ENCODE peak calls at places on chromosome 21, in eight cellular contexts. P, O, A, B, Y, M, S and G are unnamed samples.

GRCh38 chr21:35026617-35027557 is 22.2 kb downstream of the RUNX1 start:
- DNase-seq in S (no peak), A (peak), M (peak), B (peak), P (peak), Y (no peak), O (no peak), G (peak)

GRCh38 chr21:19870682-19871081 is 1127.5 kb upstream of the NCAM2 start:
- DNase-seq in Y (no peak), P (no peak), A (no peak), B (no peak), M (no peak), O (no peak), S (no peak), G (no peak)

GRCh38 chr21:16709866-16710550 is 802.8 kb upstream of the CXADR start:
- DNase-seq in S (no peak), A (peak), M (peak), P (no peak), O (no peak), Y (no peak), B (no peak), G (no peak)

GRCh38 chr21:35154788-35155187 is 105.7 kb upstream of the RUNX1 start:
- DNase-seq in B (no peak), Y (no peak), A (no peak), P (no peak), S (no peak), O (no peak), M (no peak), G (no peak)

GRCh38 chr21:25550352-25550751 is 56.9 kb downstream of the MRPL39 start:
- DNase-seq in S (peak), A (no peak), P (no peak), M (no peak), Y (no peak), B (no peak), O (no peak), G (no peak)

GRCh38 chr21:19340303-19340702 is 936.7 kb upstream of the TMPRSS15 start:
- DNase-seq in O (no peak), Y (no peak), P (no peak), A (no peak), B (no peak), S (no peak), M (no peak), G (no peak)

GRCh38 chr21:35559881-35560280 is 500.4 kb downstream of the SETD4 start:
- DNase-seq in M (no peak), B (no peak), O (no peak), P (no peak), Y (no peak), A (no peak), S (no peak), G (no peak)

GRCh38 chr21:15433091-15433490 is 296.7 kb upstream of the USP25 start:
- DNase-seq in M (no peak), B (no peak), O (no peak), A (no peak), P (no peak), S (no peak), Y (no peak), G (no peak)

GRCh38 chr21:35646606-35647005 is 413.7 kb downstream of the SETD4 start:
- DNase-seq in P (no peak), Y (no peak), O (no peak), M (no peak), S (peak), A (no peak), B (no peak), G (no peak)

GRCh38 chr21:40846057-40846456 is 901 bp downstream of the DSCAM start:
- DNase-seq in S (peak), O (no peak), M (no peak), A (no peak), Y (no peak), B (no peak), P (no peak), G (no peak)

GRCh38 chr21:35375115-35375514 is 326.0 kb upstream of the RUNX1 start:
- DNase-seq in S (no peak), B (no peak), M (no peak), P (no peak), A (peak), Y (no peak), O (no peak), G (no peak)

GRCh38 chr21:43304206-43304605 is 122.7 kb downstream of the SIK1 start:
- DNase-seq in Y (no peak), A (peak), S (no peak), M (no peak), B (no peak), P (no peak), O (no peak), G (no peak)

GRCh38 chr21:16086121-16086520 is 356.3 kb downstream of the USP25 start:
- DNase-seq in P (no peak), S (no peak), Y (no peak), A (no peak), M (no peak), B (no peak), O (no peak), G (no peak)

GRCh38 chr21:25496825-25497482 is 110.3 kb downstream of the MRPL39 start:
- DNase-seq in A (no peak), Y (no peak), M (no peak), S (no peak), P (no peak), B (no peak), O (no peak), G (no peak)

GRCh38 chr21:33993286-33994231 is 78.0 kb upstream of the ATP5PO start:
- DNase-seq in S (no peak), O (no peak), A (no peak), Y (no peak), P (no peak), M (no peak), B (no peak), G (no peak)

GRCh38 chr21:33994373-33994772 is 78.8 kb upstream of the ATP5PO start:
- DNase-seq in P (no peak), M (no peak), B (no peak), S (no peak), O (no peak), Y (no peak), A (no peak), G (no peak)

GRCh38 chr21:33998809-33999208 is 74.6 kb upstream of the MRPS6 start:
- DNase-seq in O (no peak), B (no peak), M (no peak), Y (no peak), A (no peak), P (no peak), S (no peak), G (no peak)

GRCh38 chr21:33998402-33998801 is 75.0 kb upstream of the MRPS6 start:
- DNase-seq in M (no peak), P (no peak), O (no peak), Y (no peak), B (no peak), S (no peak), A (no peak), G (no peak)

DNA sequence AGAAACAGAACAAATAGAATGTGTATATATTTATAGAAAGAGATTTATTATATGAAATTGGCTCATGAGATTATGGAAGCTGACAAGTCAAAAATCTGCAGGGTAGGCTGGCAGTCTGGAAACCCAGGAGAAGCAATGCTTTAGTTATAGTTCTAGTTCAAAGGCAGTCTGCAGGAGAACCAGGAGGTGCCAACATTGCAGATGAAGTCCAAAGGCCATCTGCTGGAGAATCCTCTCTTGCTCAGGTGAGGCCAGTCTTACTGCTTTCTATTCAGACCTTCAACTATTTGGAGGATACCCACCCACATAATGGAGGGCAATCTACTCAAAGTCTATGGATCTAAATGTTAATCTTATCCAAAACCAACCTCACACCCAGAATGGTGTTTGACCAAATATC is 75.9 kb upstream of the MRPS6 start:
- DNase-seq in Y (no peak), S (no peak), O (no peak), M (no peak), B (no peak), P (no peak), A (no peak), G (no peak)
- H3K27ac ChIP-seq in Y (no peak), S (no peak), O (no peak), M (no peak), B (no peak), P (no peak), A (no peak), G (no peak)

DNA sequence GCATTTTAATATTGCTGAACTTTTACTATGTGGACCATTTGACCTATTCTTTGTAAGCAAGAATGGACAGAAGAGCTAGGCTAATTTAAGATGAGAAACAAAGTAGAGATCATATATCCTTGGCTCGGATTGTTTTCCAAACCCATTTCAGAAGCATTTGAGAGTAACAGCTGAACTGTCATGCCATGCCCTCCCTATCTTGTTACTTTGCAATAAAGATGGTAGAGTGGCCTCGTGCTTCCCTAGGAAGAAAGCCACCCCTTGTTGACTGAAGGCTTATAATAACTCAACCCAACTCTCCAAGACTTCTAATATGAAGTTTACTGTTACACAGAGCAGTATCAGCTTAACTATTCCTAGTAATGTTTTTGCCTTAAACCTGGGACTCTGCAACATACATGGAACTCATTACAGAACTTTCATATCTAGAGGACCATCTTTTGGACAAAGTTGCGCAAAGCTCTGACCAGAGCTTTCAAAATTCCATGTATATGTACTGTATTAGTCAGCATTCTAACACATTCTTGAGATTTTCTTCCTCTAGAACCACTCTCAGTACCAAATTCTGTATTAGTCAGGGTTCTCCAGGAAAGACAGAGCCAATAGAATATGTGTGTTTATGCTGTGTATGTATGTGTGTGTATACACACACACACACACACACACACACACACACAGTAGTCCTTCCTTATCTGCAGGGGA is 68.7 kb downstream of the ADAMTS1 start:
- DNase-seq in S (no peak), P (no peak), Y (no peak), M (no peak), A (no peak), B (no peak), O (no peak), G (no peak)
- TF ChIP-seq EP300 in S (no peak), P (no peak), Y (no peak), M (no peak), A (no peak), B (no peak), O (no peak), G (no peak)

GRCh38 chr21:45132841-45133573 is 58.6 kb downstream of the ADARB1 start:
- DNase-seq in A (no peak), O (no peak), S (no peak), M (no peak), P (no peak), Y (no peak), B (no peak), G (no peak)
- TF ChIP-seq POLR2AphosphoS5 in A (no peak), O (no peak), S (peak), M (no peak), P (no peak), Y (no peak), B (no peak), G (no peak)

GRCh38 chr21:46550511-46550941 is 54.4 kb downstream of the S100B start:
- DNase-seq in O (no peak), B (peak), S (peak), Y (no peak), P (peak), A (peak), M (no peak), G (no peak)
- H3K27ac ChIP-seq in O (no peak), B (no peak), S (no peak), Y (no peak), P (peak), A (no peak), M (no peak), G (no peak)

DNA sequence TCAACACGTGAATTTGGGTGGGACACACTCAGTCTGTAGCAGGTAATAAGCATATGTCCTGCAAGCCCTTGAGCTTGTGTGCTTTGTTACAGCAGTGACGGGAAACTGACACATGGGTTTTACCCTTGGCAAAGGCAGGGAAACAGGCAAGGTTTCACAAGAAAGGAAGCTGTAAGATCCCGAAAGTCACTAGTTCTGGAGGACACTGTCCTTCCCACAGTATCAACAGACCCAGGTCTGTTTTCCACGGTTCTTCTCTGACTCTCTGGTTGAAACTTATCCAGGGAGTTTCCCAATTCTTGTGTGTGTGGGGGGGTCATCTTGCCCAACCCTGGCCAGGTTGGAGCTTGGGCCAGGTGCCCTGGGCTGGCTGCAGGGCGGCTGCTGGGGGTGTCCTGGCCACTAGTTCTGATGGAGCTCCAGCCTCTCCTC is 29.3 kb upstream of the ZBTB21 start:
- DNase-seq in O (no peak), Y (no peak), M (no peak), S (no peak), P (no peak), A (peak), B (no peak), G (no peak)
- TF ChIP-seq EP300 in O (no peak), Y (no peak), M (no peak), S (no peak), P (no peak), A (peak), B (no peak), G (peak)

DNA sequence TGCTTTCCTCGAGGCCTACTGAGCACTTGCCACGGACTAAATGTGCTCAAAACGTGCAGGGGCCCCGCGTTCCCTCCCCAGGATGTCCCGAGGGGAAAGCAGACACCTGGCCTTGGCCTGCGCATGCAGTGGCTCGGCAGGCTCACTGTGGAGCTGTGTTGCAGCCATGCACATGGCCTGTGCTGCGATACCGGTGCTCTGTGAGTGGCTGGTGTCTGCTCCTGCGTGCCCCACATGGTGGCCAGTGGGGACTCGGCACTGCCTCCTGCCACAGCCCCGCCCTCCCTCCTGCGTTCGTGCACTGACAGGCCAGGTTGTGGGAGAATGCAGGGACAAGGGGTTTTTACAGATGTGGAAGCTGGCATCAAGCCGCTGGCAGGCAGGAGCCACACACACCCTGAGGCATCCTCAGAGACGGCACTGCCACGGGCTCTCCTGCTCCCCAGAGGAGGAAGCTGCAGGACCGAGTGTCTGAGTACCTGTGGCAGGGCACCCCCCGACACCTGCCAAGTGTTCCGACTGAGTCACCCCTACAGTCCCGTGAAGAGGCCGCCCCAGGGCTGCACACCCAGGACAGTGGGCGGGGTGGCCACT is 16.9 kb upstream of the PTTG1IP start:
- DNase-seq in M (no peak), P (no peak), S (no peak), A (no peak), Y (no peak), B (no peak), O (no peak), G (no peak)
- TF ChIP-seq POLR2AphosphoS5 in M (no peak), P (no peak), S (no peak), A (no peak), Y (no peak), B (no peak), O (no peak), G (no peak)

GRCh38 chr21:41926068-41926806 is 27.6 kb downstream of the C2CD2 start:
- DNase-seq in A (peak), S (no peak), O (peak), B (no peak), M (peak), P (peak), Y (peak), G (no peak)
- H3K27ac ChIP-seq in A (peak), S (peak), O (peak), B (peak), M (peak), P (peak), Y (peak), G (peak)

GRCh38 chr21:36654796-36655325 is 44.1 kb upstream of the SIM2 start:
- DNase-seq in M (no peak), Y (no peak), B (no peak), S (no peak), A (no peak), P (no peak), O (no peak), G (no peak)

GRCh38 chr21:36654341-36654740 is 44.6 kb upstream of the SIM2 start:
- DNase-seq in A (no peak), B (no peak), O (no peak), S (no peak), Y (no peak), M (no peak), P (peak), G (no peak)

GRCh38 chr21:36657999-36658398 is 40.9 kb upstream of the SIM2 start:
- DNase-seq in S (no peak), A (no peak), P (no peak), Y (no peak), O (no peak), B (no peak), M (no peak), G (no peak)

GRCh38 chr21:36658926-36659325 is 40.0 kb upstream of the SIM2 start:
- DNase-seq in Y (no peak), M (no peak), S (no peak), B (no peak), P (no peak), A (no peak), O (no peak), G (no peak)

GRCh38 chr21:36656138-36656537 is 42.8 kb upstream of the SIM2 start:
- DNase-seq in M (no peak), B (no peak), A (no peak), S (no peak), Y (no peak), O (no peak), P (peak), G (no peak)
- TF ChIP-seq EP300 in M (no peak), B (no peak), A (no peak), S (no peak), Y (no peak), O (no peak), P (no peak), G (no peak)

GRCh38 chr21:28884976-28885852 is 107.5 kb downstream of the LTN1 start:
- DNase-seq in B (peak), S (peak), M (peak), Y (peak), P (peak), A (peak), O (peak), G (peak)
- TF ChIP-seq POLR2AphosphoS5 in B (peak), S (peak), M (peak), Y (peak), P (peak), A (peak), O (peak), G (peak)

DNA sequence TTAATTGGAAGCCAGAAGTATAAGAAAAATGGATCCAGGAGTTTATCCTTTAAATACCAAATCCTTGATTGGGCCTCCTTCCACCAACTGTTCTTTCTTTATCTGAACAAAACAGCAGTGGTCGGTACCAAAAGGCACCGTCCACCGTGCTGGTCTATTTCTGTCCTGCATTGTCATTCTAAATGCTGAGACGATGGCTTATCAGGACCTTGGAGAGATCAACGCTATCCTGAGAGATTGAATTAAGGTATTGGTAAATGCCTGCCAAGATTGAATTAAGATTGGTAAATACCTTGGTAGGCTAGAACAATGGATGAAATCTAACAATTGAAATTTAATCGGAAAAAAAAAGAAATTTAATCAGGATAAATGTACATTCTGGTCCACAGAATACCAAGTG is 73.4 kb upstream of the SOD1 start:
- DNase-seq in Y (no peak), P (no peak), B (no peak), M (no peak), O (no peak), S (no peak), A (no peak), G (no peak)
- H3K27ac ChIP-seq in Y (no peak), P (no peak), B (no peak), M (no peak), O (no peak), S (no peak), A (no peak), G (no peak)